ENCODE peak calls at places on chromosomes 13 and 19, in four cellular contexts. S is tibial artery, H is psoas muscle, I is transverse colon. Y is an unnamed sample.

GRCh38 chr19:3135961-3136683 is at the start of gene GNA15:
- DNase-seq in S (no peak), I (peak; percentile 62), H (no peak), Y (no peak)

GRCh38 chr13:34000955-34001354 is 183.0 kb downstream of the RFC3 start:
- DNase-seq in S (no peak), H (no peak), I (no peak), Y (no peak)

GRCh38 chr19:18441804-18442788 is 4.2 kb upstream of the ISYNA1 start:
- DNase-seq in S (no peak), I (no peak), H (no peak), Y (no peak)

GRCh38 chr19:17420267-17420924 is 549 bp downstream of the MVB12A start:
- DNase-seq in I (peak; percentile 51), S (peak; percentile 74), H (peak; percentile 64), Y (no peak)

GRCh38 chr19:19740755-19741154 is 7.8 kb upstream of the ZNF14 start:
- DNase-seq in I (no peak), S (no peak), H (no peak), Y (no peak)

GRCh38 chr13:95261956-95262355 is 39.3 kb downstream of the ABCC4 start:
- DNase-seq in H (no peak), I (no peak), S (no peak), Y (no peak)

GRCh38 chr13:93951153-93951552 is 528.3 kb downstream of the DCT start:
- DNase-seq in I (no peak), H (no peak), S (no peak), Y (no peak)

GRCh38 chr19:6271721-6272410 is 7.9 kb downstream of the MLLT1 start:
- DNase-seq in S (peak; percentile 90), H (peak; percentile 94), I (peak; percentile 64), Y (peak; percentile 69)

GRCh38 chr19:4807188-4807587 is 15.7 kb downstream of the FEM1A start:
- DNase-seq in S (peak; percentile 75), I (peak; percentile 34), H (peak; percentile 59), Y (peak; percentile 58)

GRCh38 chr13:42280537-42280936 is 8.6 kb downstream of the AKAP11 start:
- DNase-seq in I (no peak), H (no peak), S (no peak), Y (no peak)

GRCh38 chr19:52190679-52191293 is 934 bp downstream of the PPP2R1A start:
- DNase-seq in S (peak; percentile 71), I (peak; percentile 55), H (peak; percentile 74), Y (peak; percentile 19)

GRCh38 chr19:39403331-39404312 is 3.0 kb upstream of the ZFP36 start:
- DNase-seq in I (peak; percentile 99), H (peak; percentile 100), S (peak; percentile 100), Y (peak; percentile 78)

GRCh38 chr19:29084266-29084665 is 128.7 kb downstream of the UQCRFS1 start:
- DNase-seq in S (no peak), H (no peak), I (no peak), Y (no peak)

GRCh38 chr19:29145756-29146155 is 67.2 kb downstream of the UQCRFS1 start:
- DNase-seq in H (no peak), I (no peak), S (no peak), Y (no peak)

GRCh38 chr13:23610966-23611486 is 40.8 kb downstream of the TNFRSF19 start:
- DNase-seq in H (no peak), I (no peak), S (no peak), Y (no peak)

GRCh38 chr13:59677966-59678814 is 485.5 kb downstream of the DIAPH3 start:
- DNase-seq in I (no peak), S (no peak), H (no peak), Y (no peak)

GRCh38 chr19:8373867-8374813 is 10.2 kb downstream of the ANGPTL4 start:
- DNase-seq in I (peak; percentile 56), H (peak; percentile 82), S (no peak), Y (no peak)

GRCh38 chr19:418761-419632 is 10.1 kb upstream of the C2CD4C start:
- DNase-seq in S (no peak), H (peak; percentile 46), I (no peak), Y (no peak)

GRCh38 chr13:65026505-65026904 is 2203.6 kb downstream of the PCDH9 start:
- DNase-seq in H (no peak), S (no peak), I (no peak), Y (no peak)

GRCh38 chr13:96822900-96823299 is 171.4 kb downstream of the OXGR1 start:
- DNase-seq in I (peak; percentile 25), S (no peak), H (no peak), Y (no peak)

GRCh38 chr19:45717983-45718650 is 12.6 kb downstream of the FBXO46 start:
- DNase-seq in S (peak; percentile 73), I (no peak), H (no peak), Y (no peak)

GRCh38 chr13:112101360-112101930 is 34.5 kb downstream of the SOX1 start:
- DNase-seq in S (no peak), H (no peak), I (no peak), Y (no peak)

GRCh38 chr13:112103971-112104872 is 37.3 kb downstream of the SOX1 start:
- DNase-seq in S (no peak), I (no peak), H (no peak), Y (peak; percentile 61)

GRCh38 chr13:112104873-112105234 is 37.9 kb downstream of the SOX1 start:
- DNase-seq in H (no peak), I (no peak), S (no peak), Y (no peak)

GRCh38 chr13:112103260-112103843 is 36.4 kb downstream of the SOX1 start:
- DNase-seq in I (no peak), H (no peak), S (peak; percentile 25), Y (no peak)

GRCh38 chr13:112102243-112102642 is 35.3 kb downstream of the SOX1 start:
- DNase-seq in H (no peak), S (peak; percentile 11), I (no peak), Y (no peak)
- TF ChIP-seq CTCF in H (no peak), S (no peak), I (peak; percentile 49), Y (no peak)

DNA sequence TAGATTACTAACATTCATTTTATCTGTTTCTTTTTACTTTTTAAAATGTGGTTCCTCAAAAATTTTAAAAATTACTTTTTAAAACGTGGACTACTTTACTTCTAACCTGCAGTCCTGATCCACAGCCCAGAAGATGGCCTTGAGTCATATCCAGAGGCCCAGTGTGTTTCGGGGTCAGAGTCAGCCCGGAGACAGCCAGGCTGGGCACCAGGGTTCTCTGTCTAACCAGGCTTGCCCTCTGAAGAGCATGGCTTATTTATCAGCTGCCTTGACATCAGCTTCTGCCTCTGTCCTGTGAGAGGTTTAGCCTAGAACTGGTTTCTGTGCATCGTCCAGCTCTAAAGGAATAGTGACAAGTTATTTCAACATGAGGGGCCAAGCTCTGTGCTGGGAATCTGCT is 332.0 kb downstream of the FGF9 start:
- DNase-seq in I (no peak), H (no peak), S (no peak), Y (no peak)
- H3K4me3 ChIP-seq in I (no peak overlapping the region), H (no peak overlapping the region), S (no peak overlapping the region), Y (no peak overlapping the region)

DNA sequence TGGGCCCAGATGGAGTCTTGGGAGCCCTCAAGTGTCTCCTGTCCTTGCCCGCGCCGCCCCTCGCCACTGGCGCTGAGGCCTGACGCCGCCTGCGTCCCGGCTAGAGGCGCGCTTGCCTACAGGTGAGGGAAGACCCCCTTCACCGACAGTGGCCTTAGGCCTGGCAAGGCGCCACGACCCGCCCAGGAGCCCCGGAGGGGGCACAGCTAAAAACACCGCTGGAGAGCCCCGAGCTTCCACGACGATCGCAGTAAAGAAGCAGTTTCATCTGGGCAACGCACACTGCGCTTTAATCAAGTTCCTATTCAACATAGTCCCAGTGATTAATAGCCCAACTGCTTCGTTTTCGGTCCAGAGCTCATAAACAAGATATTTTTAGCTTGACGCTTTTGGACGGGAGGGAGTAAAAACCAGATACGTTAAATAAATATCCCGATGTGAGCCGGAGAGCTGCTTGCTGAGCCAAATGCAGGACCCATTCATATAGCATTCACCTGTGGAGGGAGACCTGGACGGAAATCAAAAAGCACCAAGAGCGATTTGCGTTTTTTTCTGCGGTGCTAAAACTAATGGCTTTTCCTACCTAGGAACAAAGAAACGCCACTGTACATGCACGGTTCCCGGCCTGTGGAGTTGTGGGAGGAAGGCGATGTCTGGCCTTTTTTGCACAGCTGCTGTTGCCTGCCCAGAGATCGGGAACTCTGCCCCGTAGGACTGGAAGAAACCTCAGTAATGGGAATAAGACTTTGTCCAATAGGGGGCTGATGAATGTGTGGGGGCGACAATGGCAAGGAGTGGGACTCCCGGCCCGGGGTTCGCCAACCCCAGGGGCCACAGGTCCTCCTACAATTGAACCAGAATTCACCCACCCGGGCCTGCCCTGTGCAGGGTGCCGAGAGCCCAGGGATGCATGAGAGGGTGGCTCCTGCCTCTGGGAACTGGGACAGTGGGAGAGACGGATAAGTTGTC is 1.7 kb upstream of the CEBPA start:
- DNase-seq in I (peak; percentile 31), S (no peak), H (peak; percentile 72), Y (no peak)
- H3K27ac ChIP-seq in I (peak overlapping the region; percentile 93), S (peak overlapping the region; percentile 68), H (peak overlapping the region; percentile 91), Y (peak overlapping the region; percentile 76)

GRCh38 chr13:51262501-51263211 is 40.5 kb downstream of the FAM124A start:
- DNase-seq in I (no peak), H (no peak), S (no peak), Y (no peak)
- TF ChIP-seq CTCF in I (no peak), H (no peak), S (no peak), Y (no peak)

GRCh38 chr13:99894835-99895427 is 76.6 kb downstream of the ZIC5 start:
- DNase-seq in S (no peak), I (peak; percentile 18), H (no peak), Y (no peak)
- H3K4me3 ChIP-seq in S (peak overlapping the region; percentile 50), I (peak overlapping the region; percentile 36), H (peak overlapping the region; percentile 54), Y (peak overlapping the region; percentile 42)

GRCh38 chr19:13864223-13864512 is 12.8 kb upstream of the NANOS3 start:
- DNase-seq in I (no peak), S (no peak), H (peak; percentile 51), Y (no peak)
- H3K27ac ChIP-seq in I (no peak overlapping the region), S (peak overlapping the region; percentile 70), H (no peak overlapping the region), Y (peak overlapping the region; percentile 56)

GRCh38 chr13:113742000-113742441 is 17.0 kb upstream of the TMEM255B start:
- DNase-seq in S (no peak), H (no peak), I (peak; percentile 55), Y (no peak)
- TF ChIP-seq CTCF in S (no peak), H (no peak), I (no peak), Y (no peak)